ENCODE peak calls at places on chromosomes 5 and 9, in five cellular contexts. R is mesothelial cell of epicardium; U is testis; C is OCI-LY7; K is activated T-helper 1 cell treated with anti-CD3 and anti-CD28 coated beads, Interleukin-2, amount 50 U/mL, for 16 hours. F is an unnamed sample.
A peak's percentile ranks its signal among the peaks of the same experiment; 100 is the strongest.

GRCh38 chr5:177509991-177510566 is 453 bp upstream of the DOK3 start:
- DNase-seq in K (no peak), R (no peak), C (peak; percentile 93), U (no peak), F (no peak)

GRCh38 chr5:112923148-112923917 is 1.3 kb upstream of the REEP5 start:
- DNase-seq in K (no peak), C (peak; percentile 71), R (no peak), U (no peak), F (no peak)

GRCh38 chr9:133684461-133685361 is 48.5 kb downstream of the DBH start:
- DNase-seq in C (no peak), R (no peak), U (no peak), K (no peak), F (no peak)

GRCh38 chr9:113468716-113469448 is 5.4 kb downstream of the RGS3 start:
- DNase-seq in R (no peak), U (peak; percentile 36), K (no peak), C (no peak), F (no peak)

GRCh38 chr9:81822263-81822865 is 105.9 kb upstream of the SPATA31D4 start:
- DNase-seq in R (no peak), U (no peak), K (no peak), C (no peak), F (no peak)

GRCh38 chr5:180915924-180916323 is 17.0 kb downstream of the BTNL8 start:
- DNase-seq in R (no peak), K (no peak), U (no peak), C (no peak), F (no peak)

GRCh38 chr5:103582364-103582763 is 19.8 kb upstream of the NUDT12 start:
- DNase-seq in C (peak; percentile 22), U (peak; percentile 41), R (no peak), K (no peak), F (no peak)

GRCh38 chr5:117333011-117333410 is 758.4 kb upstream of the SEMA6A start:
- DNase-seq in R (no peak), U (no peak), C (no peak), K (no peak), F (no peak)

GRCh38 chr5:33675958-33676464 is 215.8 kb downstream of the ADAMTS12 start:
- DNase-seq in K (no peak), U (no peak), R (no peak), C (peak; percentile 9), F (no peak)

GRCh38 chr5:79821-80220 is 12.1 kb upstream of the PLEKHG4B start:
- DNase-seq in C (no peak), K (no peak), U (no peak), R (no peak), F (no peak)

GRCh38 chr5:91183743-91184142 is 199.4 kb downstream of the ARRDC3 start:
- DNase-seq in U (no peak), K (no peak), R (no peak), C (no peak), F (no peak)

GRCh38 chr5:149320791-149321330 is 24.4 kb upstream of the GRPEL2 start:
- DNase-seq in C (no peak), R (peak; percentile 91), U (peak; percentile 94), K (no peak), F (peak; percentile 80)

GRCh38 chr5:142143878-142144277 is 35.3 kb downstream of the NDFIP1 start:
- DNase-seq in K (no peak), U (no peak), R (no peak), C (peak; percentile 53), F (no peak)

GRCh38 chr5:74386571-74387334 is 253.8 kb downstream of the ENC1 start:
- DNase-seq in K (no peak), U (no peak), R (no peak), C (no peak), F (no peak)

GRCh38 chr5:14932902-14933475 is 61.4 kb upstream of the ANKH start:
- DNase-seq in C (no peak), R (no peak), U (no peak), K (no peak), F (no peak)

GRCh38 chr9:93003552-93004407 is 54.7 kb upstream of the SUSD3 start:
- DNase-seq in R (peak; percentile 33), K (no peak), U (peak; percentile 86), C (peak; percentile 77), F (peak; percentile 34)

GRCh38 chr5:89213584-89213983 is 330.6 kb upstream of the MEF2C start:
- DNase-seq in K (no peak), R (no peak), C (no peak), U (peak; percentile 67), F (no peak)

GRCh38 chr9:35771943-35772342 is 17.9 kb upstream of the MSMP start:
- DNase-seq in C (no peak), U (no peak), R (no peak), K (no peak), F (no peak)

GRCh38 chr9:127198587-127198986 is 66.0 kb upstream of the GARNL3 start:
- DNase-seq in U (no peak), R (no peak), C (no peak), K (no peak), F (no peak)

GRCh38 chr9:129282308-129283211 is 104.5 kb upstream of the IER5L start:
- DNase-seq in R (peak; percentile 37), U (peak; percentile 12), K (no peak), C (no peak), F (peak; percentile 26)

GRCh38 chr5:111739423-111739822 is 17.6 kb downstream of the NREP start:
- DNase-seq in R (no peak), U (no peak), C (no peak), K (no peak), F (no peak)

GRCh38 chr5:33367396-33367795 is 73.4 kb upstream of the TARS1 start:
- DNase-seq in K (no peak), R (no peak), U (no peak), C (no peak), F (no peak)

F was measured in breast epithelium.